ENCODE peak calls at places on chromosomes 1 and 21, in ten cellular contexts. H, F, W, Z, L, A, I, E, C and V are unnamed samples.

GRCh38 chr1:162204129-162204882 is 134.8 kb downstream of the NOS1AP start:
- DNase-seq in H (no peak), F (no peak), W (no peak), Z (no peak), L (no peak), A (no peak), I (no peak), E (no peak), C (no peak), V (no peak)

GRCh38 chr1:57474097-57474750 is 50.4 kb upstream of the DAB1 start:
- DNase-seq in H (peak; percentile 17), F (no peak), W (no peak), Z (no peak), L (no peak), A (no peak), I (no peak), E (peak; percentile 66), C (no peak), V (peak; percentile 6)

GRCh38 chr1:9593492-9594465 is 5.1 kb downstream of the TMEM201 start:
- DNase-seq in H (peak; percentile 74), F (no peak), W (no peak), Z (peak; percentile 77), L (no peak), A (no peak), I (no peak), E (peak; percentile 71), C (peak; percentile 15), V (peak; percentile 53)

GRCh38 chr1:93692451-93692861 is 10.8 kb upstream of the BCAR3 start:
- DNase-seq in H (no peak), F (no peak), W (peak; percentile 30), Z (no peak), L (no peak), A (no peak), I (no peak), E (peak; percentile 69), C (no peak), V (peak; percentile 44)

GRCh38 chr1:242178924-242179708 is 180.2 kb upstream of the MAP1LC3C start:
- DNase-seq in H (no peak), F (no peak), W (no peak), Z (no peak), L (no peak), A (peak; percentile 24), I (no peak), E (no peak), C (no peak), V (no peak)

GRCh38 chr1:210099921-210100320 is 132.7 kb upstream of the SERTAD4 start:
- DNase-seq in H (no peak), F (no peak), W (no peak), Z (no peak), L (no peak), A (no peak), I (no peak), E (no peak), C (no peak), V (no peak)

GRCh38 chr1:211620097-211620496 is 41.1 kb upstream of the SLC30A1 start:
- DNase-seq in H (no peak), F (no peak), W (no peak), Z (no peak), L (no peak), A (no peak), I (no peak), E (no peak), C (no peak), V (no peak)

GRCh38 chr1:20380616-20381035 is 90.0 kb downstream of the VWA5B1 start:
- DNase-seq in H (peak; percentile 90), F (peak; percentile 49), W (no peak), Z (no peak), L (no peak), A (no peak), I (no peak), E (peak; percentile 89), C (no peak), V (peak; percentile 39)

GRCh38 chr1:28298438-28298837 is 30.4 kb upstream of the MED18 start:
- DNase-seq in H (no peak), F (no peak), W (no peak), Z (no peak), L (no peak), A (no peak), I (no peak), E (no peak), C (no peak), V (no peak)

GRCh38 chr1:9753121-9753531 is 70.6 kb downstream of the CLSTN1 start:
- DNase-seq in H (peak; percentile 81), F (peak; percentile 61), W (no peak), Z (no peak), L (no peak), A (no peak), I (no peak), E (peak; percentile 70), C (no peak), V (peak; percentile 80)

GRCh38 chr21:44083631-44084291 is 23.4 kb upstream of the PWP2 start:
- DNase-seq in H (no peak), F (no peak), W (no peak), Z (no peak), L (peak; percentile 66), A (no peak), I (no peak), E (no peak), C (peak; percentile 81), V (no peak)

GRCh38 chr1:103156966-103157365 is 48.6 kb upstream of the COL11A1 start:
- DNase-seq in H (no peak), F (no peak), W (no peak), Z (no peak), L (no peak), A (no peak), I (no peak), E (peak; percentile 40), C (no peak), V (no peak)

GRCh38 chr1:201349091-201349490 is 28.4 kb downstream of the TNNT2 start:
- DNase-seq in H (no peak), F (no peak), W (no peak), Z (no peak), L (no peak), A (no peak), I (no peak), E (no peak), C (no peak), V (no peak)

GRCh38 chr1:214198571-214198970 is 82.4 kb upstream of the SMYD2 start:
- DNase-seq in H (no peak), F (no peak), W (no peak), Z (no peak), L (no peak), A (no peak), I (no peak), E (no peak), C (no peak), V (no peak)